ENCODE peak calls at places on chromosome 3, in four cellular contexts. L, E, F and U are unnamed samples.

GRCh38 chr3:179867961-179868360 is 168.8 kb downstream of the PEX5L start:
- DNase-seq in E (no peak), L (no peak), F (no peak), U (no peak)

GRCh38 chr3:156533205-156533604 is 21.7 kb downstream of the SSR3 start:
- DNase-seq in E (no peak), F (no peak), L (peak; percentile 54), U (no peak)

GRCh38 chr3:159635047-159635641 is 353.5 kb upstream of the IL12A start:
- DNase-seq in E (no peak), F (no peak), L (peak; percentile 83), U (no peak)

GRCh38 chr3:142027713-142028112 is 121.6 kb downstream of the TFDP2 start:
- DNase-seq in L (peak; percentile 58), E (no peak), F (peak; percentile 36), U (no peak)

GRCh38 chr3:122067214-122067550 is 12.0 kb downstream of the CD86 start:
- DNase-seq in E (no peak), F (no peak), L (no peak), U (no peak)

GRCh38 chr3:149581248-149581647 is 76.6 kb downstream of the WWTR1 start:
- DNase-seq in E (no peak), F (no peak), L (peak; percentile 80), U (no peak)

GRCh38 chr3:141278196-141279073 is 46.8 kb downstream of the PXYLP1 start:
- DNase-seq in L (no peak), E (no peak), F (no peak), U (no peak)

GRCh38 chr3:24137958-24138875 is 193.1 kb downstream of the NR1D2 start:
- DNase-seq in L (no peak), E (no peak), F (no peak), U (no peak)

GRCh38 chr3:135503429-135504083 is 462.0 kb upstream of the PPP2R3A start:
- DNase-seq in E (peak; percentile 26), L (peak; percentile 54), F (no peak), U (peak; percentile 52)

GRCh38 chr3:172647823-172648222 is 63.0 kb downstream of the NCEH1 start:
- DNase-seq in L (no peak), F (no peak), E (no peak), U (no peak)

GRCh38 chr3:59771760-59772159 is 721.9 kb upstream of the CFAP20DC start:
- DNase-seq in L (peak; percentile 97), E (no peak), F (no peak), U (no peak)

GRCh38 chr3:40299721-40300335 is 9.7 kb upstream of the EIF1B start:
- DNase-seq in E (no peak), F (no peak), L (peak; percentile 76), U (no peak)

GRCh38 chr3:170037463-170038433 is at the start of gene GPR160:
- DNase-seq in F (peak; percentile 64), E (peak; percentile 88), L (peak; percentile 14), U (peak; percentile 51)

GRCh38 chr3:193971268-193971751 is 164.6 kb upstream of the HES1 start:
- DNase-seq in E (peak; percentile 37), L (peak; percentile 84), F (no peak), U (no peak)

GRCh38 chr3:64422192-64422591 is 196.9 kb upstream of the PRICKLE2 start:
- DNase-seq in F (no peak), E (no peak), L (no peak), U (no peak)

GRCh38 chr3:61250784-61251173 is 473 bp downstream of the FHIT start:
- DNase-seq in F (peak; percentile 6), L (no peak), E (no peak), U (no peak)

GRCh38 chr3:41205591-41205990 is 6.3 kb downstream of the CTNNB1 start:
- DNase-seq in E (no peak), F (no peak), L (no peak), U (no peak)

GRCh38 chr3:47440131-47440530 is 35.6 kb downstream of the SCAP start:
- DNase-seq in L (no peak), F (no peak), E (no peak), U (no peak)

GRCh38 chr3:190252080-190252479 is 70.2 kb downstream of the CLDN1 start:
- DNase-seq in F (no peak), L (peak; percentile 32), E (no peak), U (no peak)